ENCODE peak calls at places on chromosomes 5 and 9, in four cellular contexts. One of them, this sample, is unnamed.

GRCh38 chr5:109063223-109063622 is 315.5 kb downstream of the FER start:
- DNase-seq in HFF-Myc: no peak
- DNase-seq in neural progenitor cell: peak
- DNase-seq in cardiac fibroblast: peak
- DNase-seq in this sample: no peak

GRCh38 chr5:166369326-166369725 is 1922.1 kb upstream of the WWC1 start:
- DNase-seq in cardiac fibroblast: peak
- DNase-seq in neural progenitor cell: peak
- DNase-seq in HFF-Myc: no peak
- DNase-seq in this sample: no peak

GRCh38 chr9:5851445-5851844 is 18.5 kb upstream of the ERMP1 start:
- DNase-seq in neural progenitor cell: no peak
- DNase-seq in HFF-Myc: no peak
- DNase-seq in cardiac fibroblast: peak
- DNase-seq in this sample: no peak

GRCh38 chr5:79263290-79263689 is 27.4 kb downstream of the JMY start:
- DNase-seq in cardiac fibroblast: no peak
- DNase-seq in HFF-Myc: no peak
- DNase-seq in neural progenitor cell: no peak
- DNase-seq in this sample: no peak

GRCh38 chr9:88280816-88281382 is 107.3 kb upstream of the SPIN1 start:
- DNase-seq in neural progenitor cell: peak
- DNase-seq in cardiac fibroblast: peak
- DNase-seq in HFF-Myc: no peak
- DNase-seq in this sample: no peak

GRCh38 chr5:2266668-2267240 is 384.0 kb upstream of the IRX4 start:
- DNase-seq in neural progenitor cell: no peak
- DNase-seq in cardiac fibroblast: no peak
- DNase-seq in HFF-Myc: no peak
- DNase-seq in this sample: no peak

GRCh38 chr9:117543089-117543488 is 128.2 kb upstream of the ASTN2 start:
- DNase-seq in neural progenitor cell: no peak
- DNase-seq in cardiac fibroblast: no peak
- DNase-seq in HFF-Myc: no peak
- DNase-seq in this sample: no peak

GRCh38 chr5:3599283-3600105 is 3.9 kb downstream of the IRX1 start:
- DNase-seq in HFF-Myc: no peak
- DNase-seq in cardiac fibroblast: no peak
- DNase-seq in neural progenitor cell: peak
- DNase-seq in this sample: no peak

GRCh38 chr9:96720435-96720834 is 57.5 kb downstream of the ZNF510 start:
- DNase-seq in cardiac fibroblast: no peak
- DNase-seq in HFF-Myc: no peak
- DNase-seq in neural progenitor cell: no peak
- DNase-seq in this sample: no peak

GRCh38 chr5:151079838-151080619 is 805 bp downstream of the TNIP1 start:
- DNase-seq in cardiac fibroblast: peak
- DNase-seq in HFF-Myc: no peak
- DNase-seq in neural progenitor cell: no peak
- DNase-seq in this sample: no peak

GRCh38 chr5:103458497-103459040 is 104.0 kb downstream of the NUDT12 start:
- DNase-seq in HFF-Myc: no peak
- DNase-seq in cardiac fibroblast: no peak
- DNase-seq in neural progenitor cell: no peak
- DNase-seq in this sample: no peak

GRCh38 chr9:106846307-106846706 is 16.7 kb upstream of the ZNF462 start:
- DNase-seq in neural progenitor cell: no peak
- DNase-seq in HFF-Myc: no peak
- DNase-seq in cardiac fibroblast: no peak
- DNase-seq in this sample: no peak

GRCh38 chr9:35277649-35278359 is 116.0 kb downstream of the UNC13B start:
- DNase-seq in cardiac fibroblast: peak
- DNase-seq in HFF-Myc: no peak
- DNase-seq in neural progenitor cell: no peak
- DNase-seq in this sample: no peak

GRCh38 chr9:109652112-109652511 is 127.9 kb upstream of the PALM2AKAP2 start:
- DNase-seq in cardiac fibroblast: no peak
- DNase-seq in HFF-Myc: no peak
- DNase-seq in neural progenitor cell: no peak
- DNase-seq in this sample: no peak

GRCh38 chr5:181052526-181052927 is 12.5 kb downstream of the BTNL9 start:
- DNase-seq in neural progenitor cell: no peak
- DNase-seq in cardiac fibroblast: peak
- DNase-seq in HFF-Myc: no peak
- DNase-seq in this sample: no peak

GRCh38 chr5:174723979-174724483 is 351 bp upstream of the MSX2 start:
- DNase-seq in cardiac fibroblast: peak
- DNase-seq in HFF-Myc: no peak
- DNase-seq in neural progenitor cell: no peak
- DNase-seq in this sample: peak

GRCh38 chr5:125198270-125198974 is 452.0 kb upstream of the ZNF608 start:
- DNase-seq in HFF-Myc: peak
- DNase-seq in neural progenitor cell: peak
- DNase-seq in cardiac fibroblast: peak
- DNase-seq in this sample: peak

GRCh38 chr9:79742145-79742820 is 170.5 kb downstream of the TLE4 start:
- DNase-seq in neural progenitor cell: no peak
- DNase-seq in HFF-Myc: no peak
- DNase-seq in cardiac fibroblast: no peak
- DNase-seq in this sample: no peak

GRCh38 chr9:26058111-26058895 is 380.1 kb upstream of the TUSC1 start:
- DNase-seq in neural progenitor cell: no peak
- DNase-seq in HFF-Myc: no peak
- DNase-seq in cardiac fibroblast: no peak
- DNase-seq in this sample: no peak

GRCh38 chr5:156718985-156719384 is 131.1 kb upstream of the PPP1R2B start:
- DNase-seq in neural progenitor cell: no peak
- DNase-seq in HFF-Myc: no peak
- DNase-seq in cardiac fibroblast: no peak
- DNase-seq in this sample: no peak

GRCh38 chr5:174312641-174313040 is 267.1 kb downstream of the NSG2 start:
- DNase-seq in HFF-Myc: no peak
- DNase-seq in neural progenitor cell: no peak
- DNase-seq in cardiac fibroblast: no peak
- DNase-seq in this sample: no peak

GRCh38 chr9:83536332-83536731 is 1.9 kb downstream of the FRMD3 start:
- DNase-seq in neural progenitor cell: peak
- DNase-seq in cardiac fibroblast: no peak
- DNase-seq in HFF-Myc: no peak
- DNase-seq in this sample: no peak

GRCh38 chr5:54717459-54717858 is 199.9 kb downstream of the SNX18 start:
- DNase-seq in neural progenitor cell: no peak
- DNase-seq in HFF-Myc: no peak
- DNase-seq in cardiac fibroblast: no peak
- DNase-seq in this sample: no peak

GRCh38 chr5:109844148-109844547 is 154.4 kb downstream of the MAN2A1 start:
- DNase-seq in HFF-Myc: no peak
- DNase-seq in cardiac fibroblast: peak
- DNase-seq in neural progenitor cell: no peak
- DNase-seq in this sample: no peak

GRCh38 chr5:10987881-10988504 is 227.0 kb upstream of the DAP start:
- DNase-seq in cardiac fibroblast: no peak
- DNase-seq in HFF-Myc: no peak
- DNase-seq in neural progenitor cell: peak
- DNase-seq in this sample: peak

GRCh38 chr5:74386571-74387334 is 253.8 kb downstream of the ENC1 start:
- DNase-seq in cardiac fibroblast: no peak
- DNase-seq in HFF-Myc: no peak
- DNase-seq in neural progenitor cell: no peak
- DNase-seq in this sample: no peak

GRCh38 chr5:9587135-9587534 is 41.3 kb upstream of the SEMA5A start:
- DNase-seq in HFF-Myc: no peak
- DNase-seq in cardiac fibroblast: no peak
- DNase-seq in neural progenitor cell: no peak
- DNase-seq in this sample: no peak

GRCh38 chr9:28651050-28651722 is 1077.9 kb upstream of the C9orf72 start:
- DNase-seq in HFF-Myc: no peak
- DNase-seq in neural progenitor cell: no peak
- DNase-seq in cardiac fibroblast: no peak
- DNase-seq in this sample: no peak

GRCh38 chr5:125536095-125536494 is 789.7 kb upstream of the ZNF608 start:
- DNase-seq in HFF-Myc: no peak
- DNase-seq in cardiac fibroblast: no peak
- DNase-seq in neural progenitor cell: no peak
- DNase-seq in this sample: no peak

GRCh38 chr9:4661165-4662095 is 664 bp upstream of the PLPP6 start:
- DNase-seq in cardiac fibroblast: no peak
- DNase-seq in HFF-Myc: no peak
- DNase-seq in neural progenitor cell: no peak
- DNase-seq in this sample: no peak

GRCh38 chr9:99241106-99241505 is 19.0 kb downstream of the SEC61B start:
- DNase-seq in cardiac fibroblast: no peak
- DNase-seq in HFF-Myc: no peak
- DNase-seq in neural progenitor cell: no peak
- DNase-seq in this sample: no peak

GRCh38 chr9:73038613-73039012 is 85.8 kb upstream of the ALDH1A1 start:
- DNase-seq in HFF-Myc: no peak
- DNase-seq in cardiac fibroblast: peak
- DNase-seq in neural progenitor cell: no peak
- DNase-seq in this sample: no peak

GRCh38 chr9:33300546-33300945 is 10.2 kb downstream of the NFX1 start:
- DNase-seq in cardiac fibroblast: no peak
- DNase-seq in HFF-Myc: no peak
- DNase-seq in neural progenitor cell: no peak
- DNase-seq in this sample: no peak

GRCh38 chr9:34771023-34771422 is 61.1 kb upstream of the CCL21 start:
- DNase-seq in neural progenitor cell: no peak
- DNase-seq in HFF-Myc: no peak
- DNase-seq in cardiac fibroblast: peak
- DNase-seq in this sample: no peak

GRCh38 chr5:137995077-137995746 is 37.7 kb downstream of the FAM13B start:
- DNase-seq in cardiac fibroblast: peak
- DNase-seq in neural progenitor cell: no peak
- DNase-seq in HFF-Myc: no peak
- DNase-seq in this sample: no peak

DNA sequence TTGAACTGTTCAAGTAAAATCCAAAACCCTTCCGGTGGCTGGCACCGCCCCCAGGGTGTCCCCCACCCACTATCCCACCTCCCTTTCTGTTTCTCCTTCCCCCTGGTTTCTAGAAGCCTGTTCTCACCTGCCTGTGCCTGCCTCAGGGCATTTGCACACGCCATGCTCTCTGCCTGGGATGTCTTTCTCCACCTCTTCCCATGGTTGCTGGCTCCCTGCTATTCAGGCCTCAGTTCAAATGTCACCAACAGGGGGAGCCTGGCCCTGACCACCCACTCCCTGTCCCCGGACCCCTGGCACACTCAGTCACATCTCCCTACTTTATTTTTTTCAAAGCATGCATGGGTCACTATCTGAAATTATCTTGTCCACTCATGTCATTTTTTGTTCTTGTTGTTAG is 39.9 kb upstream of the EEIG1 start:
- DNase-seq in HFF-Myc: no peak
- DNase-seq in neural progenitor cell: no peak
- DNase-seq in cardiac fibroblast: no peak
- DNase-seq in this sample: no peak
- TF ChIP-seq CTCF in HFF-Myc: peak
- TF ChIP-seq CTCF in neural progenitor cell: peak
- TF ChIP-seq CTCF in cardiac fibroblast: peak
- TF ChIP-seq CTCF in this sample: peak

GRCh38 chr9:98227883-98228282 is 27.6 kb downstream of the TBC1D2 start:
- DNase-seq in HFF-Myc: no peak
- DNase-seq in cardiac fibroblast: no peak
- DNase-seq in neural progenitor cell: peak
- DNase-seq in this sample: no peak
- TF ChIP-seq CTCF in HFF-Myc: no peak
- TF ChIP-seq CTCF in cardiac fibroblast: no peak
- TF ChIP-seq CTCF in neural progenitor cell: no peak
- TF ChIP-seq CTCF in this sample: no peak

DNA sequence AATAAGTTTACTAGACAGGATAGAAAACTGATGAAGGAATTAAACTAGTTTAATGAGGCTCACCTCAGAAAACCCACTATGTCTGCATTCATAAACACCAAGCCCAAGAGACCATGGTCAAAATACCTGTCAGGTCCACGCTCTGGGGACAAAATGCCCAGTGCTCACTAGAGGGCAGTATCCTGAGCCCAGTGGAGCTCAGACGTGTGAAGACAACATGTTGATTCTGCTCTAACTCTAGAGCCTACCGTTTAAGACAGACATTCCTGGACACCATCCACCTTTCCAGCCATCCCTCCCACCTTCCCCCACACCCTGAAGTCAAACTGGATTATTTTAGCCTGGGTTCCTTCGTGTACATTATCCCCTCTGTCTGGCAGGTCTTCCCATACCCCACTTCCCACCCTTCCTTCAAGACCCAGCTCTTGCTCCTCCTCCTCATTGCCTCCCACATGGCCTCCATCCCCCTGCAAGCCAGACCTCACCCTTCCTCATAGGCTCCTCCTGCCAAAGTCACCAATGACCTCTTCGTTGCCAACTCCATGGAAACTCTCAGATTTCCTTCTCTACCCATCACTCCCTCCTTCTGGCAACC is 142.3 kb upstream of the FSTL4 start:
- DNase-seq in cardiac fibroblast: peak
- DNase-seq in HFF-Myc: no peak
- DNase-seq in neural progenitor cell: peak
- DNase-seq in this sample: peak
- TF ChIP-seq CTCF in cardiac fibroblast: peak
- TF ChIP-seq CTCF in HFF-Myc: peak
- TF ChIP-seq CTCF in neural progenitor cell: peak
- TF ChIP-seq CTCF in this sample: peak

DNA sequence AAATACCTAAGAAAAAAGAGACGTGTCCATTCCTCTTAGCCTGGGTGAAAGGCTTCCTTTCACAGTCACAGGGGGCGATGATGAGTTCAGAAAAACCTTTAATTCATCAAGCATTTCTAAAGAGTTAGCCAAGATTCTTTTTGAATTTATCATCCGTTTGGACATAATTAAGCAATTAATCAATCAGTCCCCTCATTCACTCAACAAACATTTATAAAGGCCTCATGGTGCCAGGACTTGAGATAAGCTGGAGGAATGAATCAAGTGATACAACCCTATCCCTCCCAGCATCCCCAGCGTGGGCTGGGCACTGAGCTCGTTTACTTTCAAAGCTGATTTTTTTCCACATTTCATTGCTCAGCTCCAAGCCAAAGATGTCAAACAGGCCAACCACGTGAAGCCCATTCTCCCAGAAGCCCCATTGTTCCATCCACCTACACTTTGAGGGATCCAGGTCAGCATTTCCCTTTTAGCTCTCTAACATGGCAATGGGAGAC is 140.5 kb downstream of the SLIT3 start:
- DNase-seq in cardiac fibroblast: peak
- DNase-seq in HFF-Myc: no peak
- DNase-seq in neural progenitor cell: no peak
- DNase-seq in this sample: no peak
- TF ChIP-seq CTCF in cardiac fibroblast: no peak
- TF ChIP-seq CTCF in HFF-Myc: peak
- TF ChIP-seq CTCF in neural progenitor cell: peak
- TF ChIP-seq CTCF in this sample: peak

This sample was measured in BE2C.